ENCODE peak calls at places on chromosomes 2 and 18, in five cellular contexts. G is CD4-positive, CD25-positive, alpha-beta regulatory T cell; T is endothelial cell of umbilical vein; A is SJCRH30; M is cardiac muscle cell. U is an unnamed sample. For H3K27me3, the result is how much of the 10 kb centered on the place peaks cover.

GRCh38 chr2:149129433-149129832 is 90.9 kb downstream of the LYPD6B start:
- DNase-seq in A (peak), M (no peak), T (no peak), G (no peak), U (no peak)

GRCh38 chr2:137435176-137435575 is 529.1 kb upstream of the HNMT start:
- DNase-seq in A (no peak), G (no peak), M (no peak), T (no peak), U (no peak)

GRCh38 chr2:23788100-23788499 is 138.8 kb downstream of the ATAD2B start:
- DNase-seq in G (peak), M (no peak), A (no peak), T (no peak), U (no peak)

GRCh38 chr18:28802546-28802945 is 625.6 kb upstream of the CDH2 start:
- DNase-seq in T (peak), A (peak), M (no peak), G (no peak), U (no peak)

GRCh38 chr2:134173338-134174016 is 80.4 kb upstream of the MGAT5 start:
- DNase-seq in G (no peak), A (no peak), M (peak), T (no peak), U (peak)

GRCh38 chr2:25257032-25257455 is 84.7 kb downstream of the DNMT3A start:
- DNase-seq in T (peak), G (no peak), A (no peak), M (peak), U (peak)

GRCh38 chr2:98507940-98508689 is 63.5 kb downstream of the INPP4A start:
- DNase-seq in M (peak), G (no peak), T (no peak), A (no peak), U (no peak)

GRCh38 chr2:155223781-155224406 is 525.4 kb downstream of the KCNJ3 start:
- DNase-seq in M (peak), A (peak), G (no peak), T (peak), U (no peak)

GRCh38 chr18:6497543-6497942 is 82.8 kb upstream of the L3MBTL4 start:
- DNase-seq in G (no peak), T (no peak), M (no peak), A (no peak), U (no peak)

GRCh38 chr2:45273412-45274189 is 264.3 kb upstream of the SIX2 start:
- DNase-seq in A (no peak), M (no peak), G (no peak), T (no peak), U (no peak)

GRCh38 chr2:74307720-74308119 is 35.5 kb downstream of the SLC4A5 start:
- DNase-seq in T (no peak), G (no peak), A (no peak), M (no peak), U (no peak)

GRCh38 chr2:74300506-74300905 is 42.7 kb downstream of the SLC4A5 start:
- DNase-seq in G (no peak), M (no peak), A (no peak), T (no peak), U (no peak)

GRCh38 chr2:74302865-74303264 is 40.4 kb downstream of the SLC4A5 start:
- DNase-seq in M (no peak), G (no peak), T (no peak), A (no peak), U (no peak)

GRCh38 chr2:74301262-74301661 is 42.0 kb downstream of the SLC4A5 start:
- DNase-seq in A (no peak), M (no peak), G (no peak), T (no peak), U (no peak)

GRCh38 chr2:74304332-74305148 is 38.7 kb downstream of the SLC4A5 start:
- DNase-seq in M (no peak), A (no peak), T (no peak), G (no peak), U (no peak)
- H3K27me3 ChIP-seq in M (under half), A (under half), T (under half), G (under half), U (under half)

DNA sequence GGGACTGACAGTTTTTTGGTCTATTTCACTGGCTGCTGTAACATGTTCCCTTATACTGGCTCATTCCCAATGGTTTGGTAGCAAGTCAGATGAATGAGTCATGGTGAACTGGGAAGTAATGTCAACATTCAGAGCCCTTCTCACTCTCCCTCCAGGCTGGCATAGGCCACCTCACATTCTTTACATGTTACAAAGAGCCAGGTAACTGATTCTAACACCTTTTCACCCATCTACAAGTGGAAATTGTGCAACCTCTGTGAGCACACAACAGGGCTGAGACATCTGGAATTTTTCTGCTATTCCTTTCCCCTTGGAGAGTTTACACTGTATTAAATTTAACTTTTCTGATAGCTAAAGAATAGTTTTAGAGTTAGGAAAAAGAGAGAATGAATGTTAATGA is 111.3 kb upstream of the TLK1 start:
- DNase-seq in T (peak), M (no peak), G (no peak), A (peak), U (no peak)
- H3K27ac ChIP-seq in T (no peak), M (no peak), G (no peak), A (no peak), U (no peak)

DNA sequence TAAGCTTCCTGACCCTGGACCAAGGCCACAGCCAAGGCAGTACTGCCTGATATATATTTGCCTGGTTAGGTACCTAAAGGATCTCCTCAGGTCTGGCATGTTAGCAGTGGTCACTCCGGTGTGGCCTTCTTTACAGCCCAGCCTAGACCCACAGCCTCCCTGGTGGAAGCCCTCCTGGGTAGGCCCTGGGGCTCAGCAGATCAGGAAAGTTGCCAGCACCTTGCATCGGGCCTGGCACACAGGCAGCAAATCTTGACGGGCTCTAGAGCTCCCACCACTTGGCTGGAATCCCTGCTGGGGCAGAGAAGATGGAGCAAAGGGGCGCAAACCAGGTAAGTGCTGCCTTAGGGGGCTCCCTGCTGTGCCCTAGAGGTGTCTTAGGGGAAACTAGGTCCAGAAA is 40.9 kb upstream of the ATP6V1B1 start:
- DNase-seq in T (no peak), G (no peak), A (no peak), M (no peak), U (no peak)
- H3K27me3 ChIP-seq in T (half or more), G (half or more), A (under half), M (half or more), U (under half)

GRCh38 chr2:147560810-147561521 is 283.9 kb upstream of the ACVR2A start:
- DNase-seq in G (no peak), A (no peak), T (no peak), M (no peak), U (no peak)
- H3K27ac ChIP-seq in G (no peak), A (no peak), T (no peak), M (no peak), U (no peak)

DNA sequence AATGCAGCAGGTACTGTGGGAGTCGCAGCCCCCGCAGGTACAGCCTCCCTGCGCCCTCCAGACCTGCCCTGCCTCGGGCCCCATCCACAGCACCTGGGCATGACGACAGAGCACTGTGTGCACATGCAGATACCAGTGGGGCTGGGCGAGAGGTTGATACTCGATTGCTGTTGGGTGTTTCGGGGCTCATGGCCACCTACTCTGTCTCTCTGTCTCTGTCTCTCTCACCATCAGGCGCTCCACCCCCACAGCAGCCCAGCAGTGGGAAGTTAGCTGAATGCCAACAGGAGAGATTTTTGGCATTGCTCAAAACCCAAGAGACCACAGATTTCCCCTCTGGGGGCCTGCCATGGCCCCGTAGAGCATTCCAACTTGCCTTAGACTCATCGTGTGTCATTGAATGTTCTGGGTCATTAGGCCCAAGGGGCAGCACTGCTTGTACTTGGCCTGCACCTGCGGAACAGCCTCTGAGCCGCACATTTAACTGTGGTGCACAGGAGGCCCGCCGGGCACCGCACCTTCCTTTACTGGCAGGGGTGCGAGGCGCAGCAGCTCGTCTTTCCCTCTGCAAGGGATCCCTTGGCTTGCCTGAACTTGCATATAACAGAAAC is 18.8 kb downstream of the KCNIP3 start:
- DNase-seq in G (no peak), T (no peak), A (no peak), M (no peak), U (no peak)
- H3K27me3 ChIP-seq in G (under half), T (under half), A (under half), M (under half), U (under half)